ENCODE peak calls at places on chromosome 11, in four cellular contexts. D is stimulated activated CD4-positive, alpha-beta T cell treated with anti-CD3 and anti-CD28 coated beads, Interleukin-12 subunit alpha, Interleukin-12 subunit beta, amount 100 ng/mL, for 24 hours; K is AG08395; N is NCI-H1417. P is an unnamed sample.

GRCh38 chr11:72807021-72807693 is 7.1 kb upstream of the ATG16L2 start:
- DNase-seq in N (no peak), K (no peak), D (no peak), P (no peak)

GRCh38 chr11:85941380-85941973 is 86.3 kb downstream of the CCDC83 start:
- DNase-seq in K (peak), D (peak), N (peak), P (peak)

GRCh38 chr11:32033491-32033890 is 57.4 kb upstream of the RCN1 start:
- DNase-seq in N (no peak), D (no peak), K (no peak), P (no peak)

GRCh38 chr11:34191592-34191991 is 86.2 kb downstream of the NAT10 start:
- DNase-seq in N (no peak), K (no peak), D (no peak), P (no peak)

GRCh38 chr11:76207642-76208378 is 1.5 kb upstream of the WNT11 start:
- DNase-seq in D (peak), K (peak), N (peak), P (peak)

GRCh38 chr11:57356179-57356757 is 18.1 kb downstream of the P2RX3 start:
- DNase-seq in D (no peak), K (no peak), N (no peak), P (no peak)

GRCh38 chr11:33557201-33557600 is 143.4 kb downstream of the C11orf91 start:
- DNase-seq in K (peak), N (no peak), D (no peak), P (no peak)

GRCh38 chr11:24233041-24233440 is 263.8 kb upstream of the LUZP2 start:
- DNase-seq in D (no peak), K (no peak), N (no peak), P (no peak)

GRCh38 chr11:97463891-97464290 is 1074.1 kb downstream of the JRKL start:
- DNase-seq in K (no peak), D (no peak), N (no peak), P (no peak)

GRCh38 chr11:106399075-106399500 is 321.6 kb downstream of the AASDHPPT start:
- DNase-seq in N (no peak), D (no peak), K (peak), P (no peak)

GRCh38 chr11:125364085-125364822 is 131.8 kb downstream of the FEZ1 start:
- DNase-seq in K (peak), D (no peak), N (no peak), P (no peak)

GRCh38 chr11:99461913-99462312 is 441.2 kb downstream of the CNTN5 start:
- DNase-seq in K (no peak), N (no peak), D (no peak), P (no peak)

GRCh38 chr11:128695539-128696221 is 1.8 kb downstream of the FLI1 start:
- DNase-seq in N (no peak), K (no peak), D (no peak), P (no peak)

GRCh38 chr11:46278387-46279173 is 1.1 kb downstream of the CREB3L1 start:
- DNase-seq in K (peak), D (peak), N (no peak), P (no peak)

GRCh38 chr11:116595305-116595880 is 177.4 kb downstream of the BUD13 start:
- DNase-seq in D (no peak), N (peak), K (no peak), P (peak)

GRCh38 chr11:64969209-64969608 is 2.7 kb downstream of the MAJIN start:
- DNase-seq in D (no peak), N (no peak), K (peak), P (peak)